ENCODE peak calls at places on chromosomes 11 and 22, in eight cellular contexts. Q is stimulated activated CD8-positive, alpha-beta memory T cell treated with anti-CD3 and anti-CD28 coated beads, Interleukin-2, amount 100 ng/mL, for 48 hours; G is EL; U is activated CD8-positive, alpha-beta T cell treated with anti-CD3 and anti-CD28 coated beads for 36 hours; P is stimulated activated CD4-positive, alpha-beta T cell treated with anti-CD3 and anti-CD28 coated beads, Interleukin-15, amount 100 ng/mL, for 24 hours; M is CD8-positive, alpha-beta memory T cell; D is fibroblast of mammary gland; N is T1000. H is an unnamed sample.
A peak's percentile ranks its signal among the peaks of the same experiment; 100 is the strongest.

GRCh38 chr11:37449146-37449545 is 851.1 kb upstream of the RAG2 start:
- DNase-seq in M (no peak), G (peak; percentile 68), D (peak; percentile 67), Q (no peak), U (no peak), P (no peak), N (no peak), H (no peak)

GRCh38 chr11:75445315-75445953 is 12.4 kb upstream of the KLHL35 start:
- DNase-seq in Q (peak; percentile 68), G (peak; percentile 60), M (peak; percentile 64), N (peak; percentile 21), P (peak; percentile 79), U (peak; percentile 85), D (peak; percentile 43), H (peak; percentile 53)

GRCh38 chr22:50526849-50527801 is 1.7 kb upstream of the SCO2 start:
- DNase-seq in U (peak; percentile 71), N (no peak), G (peak; percentile 40), Q (no peak), P (peak; percentile 74), D (peak; percentile 50), M (no peak), H (no peak)

GRCh38 chr11:61147271-61147670 is 14.0 kb downstream of the VPS37C start:
- DNase-seq in U (no peak), M (no peak), Q (no peak), D (no peak), N (no peak), G (no peak), P (no peak), H (no peak)

GRCh38 chr22:50530280-50530856 is 556 bp upstream of the TYMP start:
- DNase-seq in N (no peak), U (peak; percentile 64), P (peak; percentile 77), Q (no peak), D (peak; percentile 81), M (no peak), G (peak; percentile 85), H (no peak)

GRCh38 chr11:30218278-30218677 is 12.5 kb upstream of the FSHB start:
- DNase-seq in Q (no peak), P (no peak), U (no peak), G (no peak), D (no peak), N (no peak), M (no peak), H (no peak)

GRCh38 chr11:128153697-128154048 is 433.7 kb downstream of the ETS1 start:
- DNase-seq in Q (no peak), G (no peak), D (no peak), U (no peak), M (no peak), N (no peak), P (no peak), H (no peak)

GRCh38 chr11:108009497-108010360 is 1.0 kb downstream of the CUL5 start:
- DNase-seq in D (peak; percentile 18), Q (no peak), U (no peak), N (no peak), M (peak; percentile 2), G (peak; percentile 14), P (peak; percentile 15), H (no peak)

GRCh38 chr11:13667245-13667644 is 1.2 kb upstream of the FAR1 start:
- DNase-seq in D (peak; percentile 24), P (no peak), N (no peak), U (no peak), M (no peak), Q (no peak), G (peak; percentile 31), H (no peak)

H was measured in central memory CD8-positive, alpha-beta T cell.